ENCODE peak calls at places on chromosomes 5 and 9, in five cellular contexts. O is GM06990, B is ovary, L is gastrocnemius medialis, T is hepatocyte. Q is an unnamed sample.

GRCh38 chr5:15936505-15937245 is 242.9 kb downstream of the MARCHF11 start:
- DNase-seq in O (peak), B (no peak), L (no peak), T (no peak), Q (no peak)

GRCh38 chr5:82405618-82406199 is 127.6 kb upstream of the RPS23 start:
- DNase-seq in O (no peak), B (no peak), L (no peak), T (no peak), Q (no peak)

GRCh38 chr5:38692346-38692745 is 135.9 kb upstream of the LIFR start:
- DNase-seq in O (no peak), B (no peak), L (no peak), T (no peak), Q (no peak)

GRCh38 chr9:115115924-115116323 is 2.0 kb downstream of the TNC start:
- DNase-seq in O (no peak), B (no peak), L (no peak), T (no peak), Q (no peak)

GRCh38 chr5:8340261-8340660 is 471.3 kb downstream of the MTRR start:
- DNase-seq in O (no peak), B (no peak), L (no peak), T (no peak), Q (no peak)

GRCh38 chr5:79489773-79490172 is 24.2 kb downstream of the HOMER1 start:
- DNase-seq in O (no peak), B (no peak), L (no peak), T (no peak), Q (no peak)

GRCh38 chr9:23663125-23663524 is 162.9 kb downstream of the ELAVL2 start:
- DNase-seq in O (no peak), B (no peak), L (no peak), T (no peak), Q (no peak)

GRCh38 chr9:135329571-135330306 is 149.8 kb upstream of the PPP1R26 start:
- DNase-seq in O (no peak), B (no peak), L (no peak), T (no peak), Q (no peak)

GRCh38 chr9:81224166-81224858 is 465.0 kb downstream of the TLE1 start:
- DNase-seq in O (no peak), B (no peak), L (no peak), T (no peak), Q (no peak)

GRCh38 chr9:96270236-96270635 is 31.7 kb downstream of the HSD17B3 start:
- DNase-seq in O (no peak), B (no peak), L (no peak), T (no peak), Q (no peak)

GRCh38 chr5:43073597-43074546 is 33.8 kb upstream of the ANXA2R start:
- DNase-seq in O (no peak), B (no peak), L (no peak), T (peak), Q (peak)

GRCh38 chr9:32738501-32739172 is 44.7 kb upstream of the TMEM215 start:
- DNase-seq in O (no peak), B (no peak), L (no peak), T (no peak), Q (no peak)

GRCh38 chr9:134381671-134382505 is 55.6 kb downstream of the RXRA start:
- DNase-seq in O (peak), B (no peak), L (no peak), T (peak), Q (peak)

GRCh38 chr5:144510845-144511580 is 340.3 kb downstream of the KCTD16 start:
- DNase-seq in O (no peak), B (no peak), L (no peak), T (no peak), Q (no peak)

GRCh38 chr5:139755892-139756671 is 39.5 kb upstream of the PSD2 start:
- DNase-seq in O (peak), B (no peak), L (no peak), T (peak), Q (peak)

GRCh38 chr5:55864606-55865541 is 13.7 kb downstream of the IL31RA start:
- DNase-seq in O (no peak), B (no peak), L (no peak), T (peak), Q (no peak)

GRCh38 chr9:79233542-79233941 is 338.2 kb upstream of the TLE4 start:
- DNase-seq in O (no peak), B (no peak), L (no peak), T (peak), Q (peak)

GRCh38 chr9:106878943-106879916 is 16.3 kb downstream of the ZNF462 start:
- DNase-seq in O (no peak), B (peak), L (peak), T (peak), Q (no peak)

GRCh38 chr9:124784503-124784902 is 7.6 kb downstream of the OLFML2A start:
- DNase-seq in O (no peak), B (no peak), L (no peak), T (no peak), Q (no peak)

GRCh38 chr5:169805527-169805934 is 168.5 kb downstream of the DOCK2 start:
- DNase-seq in O (peak), B (no peak), L (no peak), T (no peak), Q (peak)

GRCh38 chr5:84748313-84748712 is 363.6 kb upstream of the EDIL3 start:
- DNase-seq in O (no peak), B (no peak), L (no peak), T (no peak), Q (no peak)

GRCh38 chr5:95935553-95936100 is 26.0 kb downstream of the ELL2 start:
- DNase-seq in O (no peak), B (no peak), L (no peak), T (no peak), Q (no peak)

GRCh38 chr5:32004404-32004803 is 169.7 kb downstream of the GOLPH3 start:
- DNase-seq in O (peak), B (no peak), L (no peak), T (no peak), Q (no peak)

GRCh38 chr9:91500509-91501011 is 76.9 kb upstream of the NFIL3 start:
- DNase-seq in O (no peak), B (peak), L (no peak), T (peak), Q (no peak)

GRCh38 chr5:133035224-133035623 is 8.9 kb upstream of the ZCCHC10 start:
- DNase-seq in O (no peak), B (no peak), L (no peak), T (no peak), Q (no peak)

GRCh38 chr5:170721681-170722080 is 61.8 kb upstream of the GABRP start:
- DNase-seq in O (no peak), B (no peak), L (no peak), T (no peak), Q (no peak)

GRCh38 chr5:133295520-133295919 is 243.7 kb downstream of the HSPA4 start:
- DNase-seq in O (no peak), B (no peak), L (no peak), T (no peak), Q (no peak)

DNA sequence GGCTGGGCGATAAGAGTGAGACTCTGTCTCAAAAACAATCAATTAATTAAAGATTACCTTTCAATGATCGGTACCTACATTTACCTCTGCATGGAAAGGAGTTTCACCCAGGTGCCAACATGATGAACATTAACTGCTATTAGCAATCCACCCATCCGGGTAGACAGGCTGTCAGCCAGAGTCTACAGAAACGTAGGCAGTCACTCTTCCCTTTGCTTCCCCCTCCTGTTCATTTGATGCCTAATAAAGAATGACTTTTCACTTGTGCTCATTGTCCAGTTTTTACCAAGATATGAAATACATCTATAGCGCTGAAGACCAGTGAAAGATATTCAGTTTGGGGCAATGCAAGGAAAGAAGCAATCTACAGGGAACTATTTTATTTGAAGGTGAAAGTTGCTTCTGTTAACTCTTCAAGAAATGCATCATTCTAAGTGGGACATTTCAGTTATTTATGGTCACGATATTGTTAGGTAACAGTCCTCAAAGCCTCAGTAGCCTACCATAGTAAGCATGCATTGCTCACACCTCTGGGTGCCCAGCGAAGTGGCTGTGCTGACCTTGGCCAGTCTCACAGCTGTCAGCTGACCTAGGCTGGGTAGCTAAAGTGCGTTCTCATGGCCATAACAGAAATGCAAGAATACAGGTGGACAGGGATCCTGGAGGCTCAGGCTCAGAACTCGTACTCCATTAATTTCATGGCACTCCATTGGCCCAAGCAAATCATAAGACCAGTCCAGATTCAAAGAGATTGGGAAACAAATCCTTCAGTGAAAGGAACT is 87.2 kb upstream of the DMRT1 start:
- DNase-seq in O (no peak), B (no peak), L (no peak), T (no peak), Q (no peak)
- TF ChIP-seq CTCF in O (no peak), B (no peak), L (no peak), T (no peak), Q (no peak)

GRCh38 chr5:147391781-147392180 is 118.1 kb downstream of the DPYSL3 start:
- DNase-seq in O (no peak), B (no peak), L (peak), T (peak), Q (no peak)

GRCh38 chr5:147396070-147396469 is 113.8 kb downstream of the DPYSL3 start:
- DNase-seq in O (no peak), B (peak), L (peak), T (no peak), Q (no peak)

GRCh38 chr5:147394273-147394672 is 115.6 kb downstream of the DPYSL3 start:
- DNase-seq in O (no peak), B (no peak), L (no peak), T (no peak), Q (no peak)

GRCh38 chr5:147390654-147391053 is 119.2 kb downstream of the DPYSL3 start:
- DNase-seq in O (no peak), B (no peak), L (no peak), T (no peak), Q (no peak)

DNA sequence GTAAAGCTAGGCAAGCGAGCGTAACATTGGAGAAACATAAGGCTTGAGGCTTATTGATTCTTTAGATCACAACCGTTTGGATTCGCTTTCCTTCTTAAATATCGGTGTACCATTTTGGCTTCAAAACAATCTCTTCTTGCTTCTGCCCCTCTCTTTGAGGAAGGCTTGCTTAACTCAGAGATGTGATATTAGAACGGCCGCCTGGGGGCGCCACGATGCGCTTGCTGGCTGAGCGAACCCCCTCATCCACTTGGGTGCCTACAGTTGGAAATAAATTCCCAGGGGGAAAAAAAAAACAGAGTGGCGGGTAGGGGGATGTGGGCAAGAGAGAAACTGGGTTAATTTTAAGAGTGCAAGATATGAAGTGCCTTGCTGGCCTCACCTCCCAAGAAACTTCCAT is 116.0 kb downstream of the DPYSL3 start:
- DNase-seq in O (no peak), B (no peak), L (no peak), T (no peak), Q (no peak)
- TF ChIP-seq CTCF in O (peak), B (no peak), L (peak), T (peak), Q (no peak)

DNA sequence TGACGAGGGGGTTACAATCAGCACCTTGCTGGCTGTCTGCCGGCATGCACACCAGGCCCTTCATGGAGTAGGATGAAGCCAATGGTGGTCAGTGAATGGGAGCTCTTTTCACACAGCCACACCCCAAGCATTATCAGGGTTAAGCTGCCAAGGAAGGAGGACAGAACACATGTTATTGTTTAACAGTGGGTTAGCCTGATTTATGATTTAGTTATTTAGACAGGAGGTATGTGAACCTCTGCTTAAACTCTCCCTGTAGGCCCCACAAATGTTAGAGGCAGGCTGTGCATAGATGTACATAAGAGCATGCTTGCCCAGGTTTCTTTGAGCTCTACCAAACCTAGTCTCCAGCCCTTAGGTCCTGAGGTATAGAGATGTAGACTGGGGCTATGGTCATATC is 262.9 kb downstream of the SPOCK1 start:
- DNase-seq in O (no peak), B (no peak), L (no peak), T (no peak), Q (no peak)
- TF ChIP-seq CTCF in O (no peak), B (no peak), L (no peak), T (no peak), Q (no peak)

GRCh38 chr5:114062940-114063867 is 298.7 kb upstream of the KCNN2 start:
- DNase-seq in O (no peak), B (no peak), L (no peak), T (no peak), Q (no peak)
- TF ChIP-seq CTCF in O (no peak), B (no peak), L (no peak), T (peak), Q (no peak)

GRCh38 chr5:9851458-9851857 is 221.3 kb upstream of the TAS2R1 start:
- DNase-seq in O (no peak), B (no peak), L (no peak), T (no peak), Q (no peak)
- TF ChIP-seq CTCF in O (no peak), B (no peak), L (no peak), T (peak), Q (no peak)

GRCh38 chr5:135129307-135129706 is 95.3 kb upstream of the PITX1 start:
- DNase-seq in O (no peak), B (no peak), L (no peak), T (no peak), Q (no peak)
- TF ChIP-seq CTCF in O (no peak), B (no peak), L (no peak), T (no peak), Q (no peak)

GRCh38 chr5:77032635-77033034 is 2.4 kb downstream of the AGGF1 start:
- DNase-seq in O (no peak), B (no peak), L (no peak), T (no peak), Q (no peak)
- TF ChIP-seq CTCF in O (no peak), B (no peak), L (no peak), T (no peak), Q (no peak)

GRCh38 chr5:110414360-110414759 is 312.1 kb downstream of the TMEM232 start:
- DNase-seq in O (no peak), B (no peak), L (no peak), T (peak), Q (peak)
- TF ChIP-seq CTCF in O (peak), B (no peak), L (no peak), T (peak), Q (peak)